ENCODE peak calls at places on chromosomes 13 and 19, in eight cellular contexts. A is fibroblast of mammary gland; B is fibroblast of lung; K is RPMI7951; O is GF-D8; I is CD8-positive, alpha-beta memory T cell; F is T-cell; H is tibial artery. V is an unnamed sample.

GRCh38 chr13:107185889-107186288 is 618.0 kb upstream of the ARGLU1 start:
- DNase-seq in A (peak), B (peak), K (peak), O (no peak), I (no peak), F (no peak), H (no peak), V (no peak)

GRCh38 chr19:41218615-41219507 is at the start of gene AXL:
- DNase-seq in A (peak), B (peak), K (peak), O (no peak), I (no peak), F (no peak), H (peak), V (peak)

GRCh38 chr19:44585371-44586141 is 27.8 kb upstream of the IGSF23 start:
- DNase-seq in A (peak), B (peak), K (peak), O (peak), I (no peak), F (no peak), H (no peak), V (no peak)

GRCh38 chr19:6011794-6012193 is 33.9 kb upstream of the RANBP3 start:
- DNase-seq in A (peak), B (no peak), K (peak), O (no peak), I (no peak), F (no peak), H (no peak), V (no peak)

GRCh38 chr19:4699826-4700572 is 23.6 kb downstream of the DPP9 start:
- DNase-seq in A (no peak), B (no peak), K (no peak), O (no peak), I (no peak), F (no peak), H (no peak), V (no peak)

GRCh38 chr19:13938361-13939027 is at the start of gene PODNL1:
- DNase-seq in A (peak), B (peak), K (peak), O (no peak), I (no peak), F (no peak), H (peak), V (no peak)

GRCh38 chr13:67736646-67737420 is 506.7 kb upstream of the PCDH9 start:
- DNase-seq in A (peak), B (peak), K (no peak), O (no peak), I (no peak), F (no peak), H (no peak), V (peak)

GRCh38 chr13:30341815-30342570 is 34.6 kb upstream of the KATNAL1 start:
- DNase-seq in A (peak), B (peak), K (peak), O (no peak), I (no peak), F (no peak), H (peak), V (peak)

GRCh38 chr19:29798783-29799182 is 13.0 kb upstream of the CCNE1 start:
- DNase-seq in A (peak), B (peak), K (no peak), O (no peak), I (no peak), F (no peak), H (no peak), V (no peak)

GRCh38 chr13:27967203-27967735 is 1.8 kb downstream of the CDX2 start:
- DNase-seq in A (no peak), B (no peak), K (no peak), O (no peak), I (no peak), F (no peak), H (no peak), V (peak)

GRCh38 chr13:27600712-27601111 is 19.6 kb downstream of the LNX2 start:
- DNase-seq in A (no peak), B (no peak), K (no peak), O (no peak), I (no peak), F (no peak), H (no peak), V (no peak)

GRCh38 chr19:912181-913079 is 589 bp downstream of the R3HDM4 start:
- DNase-seq in A (no peak), B (no peak), K (no peak), O (no peak), I (peak), F (peak), H (no peak), V (no peak)

GRCh38 chr19:9313756-9314155 is 4.1 kb upstream of the ZNF699 start:
- DNase-seq in A (no peak), B (no peak), K (no peak), O (no peak), I (no peak), F (no peak), H (no peak), V (no peak)

GRCh38 chr19:34253711-34254551 is 423 bp upstream of the GARRE1 start:
- DNase-seq in A (peak), B (peak), K (no peak), O (no peak), I (peak), F (no peak), H (peak), V (peak)

GRCh38 chr13:30224732-30225131 is 82.6 kb downstream of the KATNAL1 start:
- DNase-seq in A (peak), B (peak), K (peak), O (no peak), I (no peak), F (no peak), H (no peak), V (no peak)

GRCh38 chr13:61192826-61193225 is 222.8 kb downstream of the PCDH20 start:
- DNase-seq in A (no peak), B (no peak), K (no peak), O (no peak), I (no peak), F (no peak), H (no peak), V (peak)

GRCh38 chr19:57276430-57276829 is 3.9 kb upstream of the ZNF460 start:
- DNase-seq in A (no peak), B (no peak), K (no peak), O (no peak), I (no peak), F (no peak), H (no peak), V (no peak)

GRCh38 chr13:34578471-34578870 is 363.6 kb upstream of the NBEA start:
- DNase-seq in A (peak), B (peak), K (no peak), O (no peak), I (no peak), F (no peak), H (no peak), V (no peak)

V was measured in colonic mucosa.